ENCODE peak calls at places on chromosomes 6 and 20, in six cellular contexts. N is HFF-Myc, E is Right ventricle myocardium superior, Q is NCI-H2081, C is iPS-NIHi11, T is cerebellar cortex. X is an unnamed sample.

GRCh38 chr20:43432498-43432897 is 25.2 kb upstream of the SRSF6 start:
- DNase-seq in N (no peak), E (no peak), Q (no peak), C (no peak), T (no peak), X (no peak)

GRCh38 chr20:4483961-4484360 is 237.7 kb upstream of the PRND start:
- DNase-seq in N (no peak), E (no peak), Q (no peak), C (no peak), T (no peak), X (no peak)

GRCh38 chr6:148509152-148509571 is 166.5 kb downstream of the SASH1 start:
- DNase-seq in N (no peak), E (no peak), Q (no peak), C (no peak), T (no peak), X (no peak)

GRCh38 chr6:147260091-147260490 is 55.9 kb downstream of the STXBP5 start:
- DNase-seq in N (no peak), E (no peak), Q (no peak), C (no peak), T (no peak), X (no peak)

GRCh38 chr6:102229271-102229670 is 835.8 kb downstream of the GRIK2 start:
- DNase-seq in N (no peak), E (no peak), Q (no peak), C (no peak), T (no peak), X (no peak)

GRCh38 chr20:63522981-63523611 is 2.5 kb downstream of the PPDPF start:
- DNase-seq in N (no peak), E (peak; percentile 42), Q (no peak), C (no peak), T (no peak), X (peak; percentile 46)

GRCh38 chr6:151494235-151494950 is 576 bp downstream of the CCDC170 start:
- DNase-seq in N (no peak), E (peak; percentile 78), Q (peak; percentile 2), C (peak; percentile 48), T (peak; percentile 35), X (peak; percentile 38)

GRCh38 chr6:136846046-136846445 is 23.7 kb downstream of the PEX7 start:
- DNase-seq in N (no peak), E (no peak), Q (peak; percentile 54), C (peak; percentile 72), T (peak; percentile 47), X (no peak)